ENCODE peak calls at places on chromosome 14, in six cellular contexts. O is CD8-positive, alpha-beta T cell; J is aorta; K is effector memory CD4-positive, alpha-beta T cell; F is RWPE1; Z is colonic mucosa. B is an unnamed sample.

GRCh38 chr14:70780396-70781075 is 28.8 kb downstream of the MAP3K9 start:
- DNase-seq in O (no peak), J (no peak), K (no peak), F (no peak), Z (peak), B (no peak)

GRCh38 chr14:64692189-64692588 is 12.0 kb upstream of the PLEKHG3 start:
- DNase-seq in O (no peak), J (no peak), K (no peak), F (no peak), Z (no peak), B (no peak)

GRCh38 chr14:58243790-58244555 is 670 bp upstream of the PSMA3 start:
- DNase-seq in O (no peak), J (no peak), K (no peak), F (peak), Z (no peak), B (no peak)

GRCh38 chr14:43988989-43989388 is 518.1 kb downstream of the FSCB start:
- DNase-seq in O (no peak), J (no peak), K (no peak), F (no peak), Z (no peak), B (no peak)

GRCh38 chr14:61774861-61775260 is 12.6 kb downstream of the SNAPC1 start:
- DNase-seq in O (no peak), J (no peak), K (no peak), F (no peak), Z (no peak), B (no peak)

GRCh38 chr14:47539065-47539464 is 136.3 kb downstream of the MDGA2 start:
- DNase-seq in O (no peak), J (no peak), K (no peak), F (no peak), Z (no peak), B (no peak)

GRCh38 chr14:62189698-62190097 is 427.5 kb downstream of the SNAPC1 start:
- DNase-seq in O (no peak), J (no peak), K (no peak), F (peak), Z (no peak), B (no peak)

GRCh38 chr14:75675265-75675960 is 14.4 kb downstream of the TTLL5 start:
- DNase-seq in O (no peak), J (no peak), K (no peak), F (peak), Z (no peak), B (no peak)

GRCh38 chr14:95959317-95959716 is 79.8 kb upstream of the C14orf132 start:
- DNase-seq in O (no peak), J (no peak), K (no peak), F (no peak), Z (no peak), B (no peak)

GRCh38 chr14:89225607-89226006 is 191.4 kb downstream of the FOXN3 start:
- DNase-seq in O (no peak), J (no peak), K (no peak), F (no peak), Z (no peak), B (no peak)

DNA sequence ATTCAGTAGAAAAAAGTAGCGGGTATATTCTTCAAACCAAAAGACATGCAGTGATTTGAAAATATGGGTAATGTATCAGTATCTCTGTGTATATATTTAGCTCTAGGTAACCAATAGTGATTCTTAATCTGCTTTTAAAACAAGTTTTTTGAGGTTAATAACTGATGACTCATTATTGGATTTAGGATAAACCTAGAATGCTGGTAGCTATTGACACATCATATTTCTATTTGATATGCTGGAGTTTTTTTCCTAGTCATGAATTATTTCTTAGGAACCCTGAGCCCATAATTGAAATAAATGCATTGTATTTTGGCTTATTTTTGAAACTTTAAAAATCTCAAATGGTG is 15.5 kb downstream of the ARF6 start:
- DNase-seq in O (no peak), J (no peak), K (no peak), F (peak), Z (no peak), B (no peak)
- H3K27ac ChIP-seq in O (no peak), J (no peak), K (no peak), F (peak), Z (peak), B (no peak)

DNA sequence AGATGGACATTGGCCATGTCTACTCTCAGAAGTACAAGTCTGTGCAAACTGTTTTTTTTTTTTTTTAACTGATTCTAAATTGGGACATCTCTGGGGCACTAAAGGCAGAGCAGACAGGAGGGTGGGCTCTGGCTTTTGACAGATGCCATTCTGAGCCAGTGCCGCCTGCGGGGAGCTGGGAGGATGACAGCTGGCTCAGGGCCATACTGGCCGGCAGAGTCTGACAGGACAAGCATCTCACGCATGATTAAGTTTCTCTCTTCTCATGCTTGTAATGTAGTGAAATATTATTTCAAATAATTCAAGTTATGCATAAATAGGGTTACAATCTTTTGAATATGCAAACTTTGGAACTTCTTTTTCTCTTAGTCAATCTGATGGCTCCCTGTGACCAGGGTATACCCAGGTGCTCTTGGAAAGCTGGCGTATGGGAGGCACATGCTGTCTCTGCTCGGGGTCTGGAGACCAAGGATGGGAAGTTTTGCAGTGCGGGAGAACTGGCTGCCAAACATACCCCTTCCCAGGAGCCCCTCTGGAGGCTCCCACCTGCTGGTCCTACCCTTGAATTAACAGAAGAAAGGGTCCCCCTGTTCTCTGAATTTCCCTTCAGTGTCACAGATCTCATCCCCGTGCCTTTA is 7.6 kb downstream of the CDCA4 start:
- DNase-seq in O (no peak), J (peak), K (no peak), F (no peak), Z (no peak), B (no peak)
- H3K27ac ChIP-seq in O (no peak), J (no peak), K (no peak), F (peak), Z (no peak), B (no peak)

GRCh38 chr14:23141706-23142467 is 22.8 kb upstream of the CEBPE start:
- DNase-seq in O (no peak), J (peak), K (no peak), F (peak), Z (no peak), B (no peak)
- H3K27ac ChIP-seq in O (no peak), J (peak), K (no peak), F (peak), Z (no peak), B (no peak)

GRCh38 chr14:99033951-99034350 is 238.0 kb downstream of the BCL11B start:
- DNase-seq in O (no peak), J (no peak), K (no peak), F (no peak), Z (no peak), B (no peak)

GRCh38 chr14:99036594-99037293 is 235.3 kb downstream of the BCL11B start:
- DNase-seq in O (no peak), J (no peak), K (no peak), F (peak), Z (no peak), B (no peak)

GRCh38 chr14:99035268-99035667 is 236.7 kb downstream of the BCL11B start:
- DNase-seq in O (no peak), J (no peak), K (no peak), F (peak), Z (peak), B (no peak)

GRCh38 chr14:99035712-99036593 is 236.0 kb downstream of the BCL11B start:
- DNase-seq in O (no peak), J (peak), K (no peak), F (peak), Z (peak), B (no peak)

GRCh38 chr14:99034711-99035171 is 237.3 kb downstream of the BCL11B start:
- DNase-seq in O (no peak), J (no peak), K (no peak), F (no peak), Z (no peak), B (no peak)
- H3K27ac ChIP-seq in O (no peak), J (no peak), K (no peak), F (peak), Z (no peak), B (no peak)

DNA sequence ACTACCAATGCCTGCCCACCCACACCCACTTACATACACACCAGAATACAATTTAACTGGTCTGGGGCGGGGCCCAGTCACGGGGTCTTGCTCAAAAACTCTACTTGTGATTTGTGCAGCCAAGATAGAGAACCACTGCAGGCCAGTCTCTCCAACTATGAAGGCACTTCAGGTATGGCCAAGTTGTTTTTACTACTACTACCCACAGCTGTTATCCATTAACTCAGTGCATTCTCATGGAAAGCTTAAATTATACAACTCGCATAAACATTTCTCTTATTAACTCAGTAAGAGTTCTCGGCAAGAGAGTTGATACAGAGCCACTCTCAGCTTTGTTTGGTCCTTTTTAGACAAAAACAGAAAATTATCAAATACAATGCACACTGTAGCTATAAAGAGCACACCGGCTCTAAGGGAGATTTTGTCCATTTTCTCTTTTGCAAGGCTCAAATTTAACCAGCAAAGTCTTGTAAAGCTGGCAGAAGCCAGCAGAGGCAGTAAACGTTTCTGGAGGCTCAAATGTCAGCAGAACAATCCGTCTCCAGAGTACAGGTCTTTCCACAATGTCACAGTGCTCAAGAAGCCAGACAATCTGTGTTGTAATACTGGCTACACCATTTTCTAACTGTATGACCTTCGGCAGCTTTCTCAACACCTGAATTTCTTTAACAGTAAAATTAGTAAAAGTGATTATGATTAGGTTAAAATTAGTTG is 85.9 kb downstream of the PTGER2 start:
- DNase-seq in O (no peak), J (no peak), K (no peak), F (no peak), Z (peak), B (no peak)
- H3K27ac ChIP-seq in O (no peak), J (no peak), K (no peak), F (no peak), Z (peak), B (no peak)

DNA sequence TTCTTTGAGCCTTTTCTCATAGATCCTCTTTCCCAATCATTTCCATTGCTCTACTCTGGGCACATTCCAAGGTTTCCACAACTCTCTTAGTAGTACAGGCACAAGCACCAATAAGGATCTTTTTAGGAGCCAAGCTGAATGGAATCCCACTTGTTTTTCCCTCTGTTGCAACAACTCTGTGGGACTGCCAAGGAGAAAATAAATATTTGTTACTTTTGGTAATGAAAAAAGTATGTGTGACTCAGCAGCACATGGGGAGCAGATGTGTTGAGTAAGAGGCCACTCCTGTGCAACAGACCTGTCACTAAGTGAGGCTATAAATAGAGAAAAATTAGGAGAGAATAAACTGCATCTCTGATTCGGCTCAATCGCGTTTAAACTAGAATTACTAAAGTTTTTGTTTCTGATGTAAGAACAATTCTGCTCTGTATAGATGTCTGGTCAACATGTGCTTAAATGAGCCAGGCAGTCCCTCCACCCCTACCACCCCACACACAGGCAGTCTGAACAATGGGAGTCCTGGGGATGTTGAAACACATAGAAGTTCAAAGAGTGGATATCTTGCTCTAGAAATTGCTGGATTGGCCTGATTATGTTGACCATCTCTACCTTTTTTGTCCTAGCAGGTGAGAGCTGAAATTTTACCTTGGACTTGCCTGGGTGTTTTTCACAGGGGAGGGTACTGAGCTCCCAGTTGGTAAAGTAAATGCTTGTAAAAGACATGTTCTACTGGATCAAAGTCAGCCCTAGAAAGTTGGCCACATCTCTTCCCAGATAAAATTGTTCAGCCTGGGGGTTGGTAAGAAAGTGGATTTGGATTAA is 244.3 kb upstream of the NOVA1 start:
- DNase-seq in O (no peak), J (no peak), K (no peak), F (peak), Z (peak), B (no peak)
- H3K27ac ChIP-seq in O (no peak), J (no peak), K (no peak), F (no peak), Z (peak), B (no peak)

B was measured in caudate nucleus.